ENCODE peak calls at places on chromosomes 4 and X, in ten cellular contexts. B is foreskin melanocyte; X is tibial nerve; T is lower leg skin; Q is NCI-H510A treated with DMSO at 0.1 percent for 48 hours; V is fibroblast of gingiva; F is GOT3; S is GM04504; R is CD4-positive, alpha-beta T cell; I is NCI-H1092. Z is an unnamed sample.

GRCh38 chr4:26724522-26724921 is 136.1 kb upstream of the STIM2 start:
- DNase-seq in R (no peak), V (no peak), Q (no peak), X (no peak), F (no peak), I (no peak), S (no peak), B (no peak), T (no peak), Z (no peak)

GRCh38 chr4:19309365-19309764 is 942.3 kb upstream of the SLIT2 start:
- DNase-seq in F (no peak), S (peak; percentile 50), X (no peak), R (no peak), I (no peak), T (no peak), Q (no peak), B (peak; percentile 11), V (peak; percentile 62), Z (peak; percentile 67)

GRCh38 chr4:111399523-111400135 is 745.6 kb upstream of the FAM241A start:
- DNase-seq in R (no peak), B (no peak), X (no peak), V (peak; percentile 3), Q (peak; percentile 1), I (no peak), F (no peak), S (no peak), T (peak; percentile 50), Z (peak; percentile 51)

GRCh38 chrX:133254666-133255065 is 36.5 kb upstream of the TFDP3 start:
- DNase-seq in S (no peak), X (no peak), T (no peak), R (no peak), Q (no peak), V (no peak), F (no peak), B (no peak), I (no peak), Z (peak; percentile 58)

GRCh38 chr4:25856756-25857155 is 6.0 kb downstream of the SEL1L3 start:
- DNase-seq in V (peak; percentile 46), I (no peak), F (no peak), R (no peak), X (no peak), Q (no peak), T (no peak), S (no peak), B (peak; percentile 44), Z (peak; percentile 45)

GRCh38 chrX:68841251-68842049 is 12.6 kb downstream of the EFNB1 start:
- DNase-seq in I (peak; percentile 39), F (no peak), R (no peak), X (no peak), T (no peak), B (no peak), S (no peak), Q (no peak), V (no peak), Z (no peak)

GRCh38 chr4:108114503-108114902 is 54.2 kb downstream of the LEF1 start:
- DNase-seq in V (no peak), X (no peak), Q (peak; percentile 67), R (no peak), T (no peak), I (no peak), F (no peak), B (no peak), S (no peak), Z (no peak)

GRCh38 chr4:86855572-86855971 is 6.4 kb upstream of the SLC10A6 start:
- DNase-seq in T (no peak), I (no peak), X (no peak), S (peak; percentile 62), Q (peak; percentile 62), B (peak; percentile 71), R (no peak), V (no peak), F (no peak), Z (peak; percentile 83)

GRCh38 chrX:15073313-15073712 is 196.6 kb downstream of the ASB9 start:
- DNase-seq in V (no peak), X (no peak), B (no peak), S (no peak), R (no peak), Q (no peak), F (no peak), I (no peak), T (no peak), Z (no peak)

GRCh38 chrX:69362889-69363288 is 141.2 kb upstream of the NALF2 start:
- DNase-seq in X (peak; percentile 17), I (no peak), T (no peak), S (peak; percentile 73), V (peak; percentile 40), B (no peak), R (no peak), Q (no peak), F (no peak), Z (peak; percentile 83)

GRCh38 chr4:99202536-99202935 is 16.5 kb downstream of the ADH6 start:
- DNase-seq in R (no peak), F (no peak), B (no peak), I (no peak), Q (no peak), T (no peak), X (peak; percentile 68), V (peak; percentile 92), S (no peak), Z (peak; percentile 52)

GRCh38 chr4:33061727-33062126 is 2341.6 kb downstream of the PCDH7 start:
- DNase-seq in R (no peak), S (no peak), B (no peak), T (no peak), X (no peak), I (no peak), Q (no peak), V (no peak), F (no peak), Z (no peak)

GRCh38 chr4:148926861-148927260 is 484.6 kb upstream of the NR3C2 start:
- DNase-seq in R (no peak), F (no peak), Q (peak; percentile 7), B (no peak), V (no peak), X (no peak), T (no peak), I (no peak), S (no peak), Z (peak; percentile 7)

GRCh38 chrX:22950278-22951266 is 49.2 kb upstream of the DDX53 start:
- DNase-seq in T (no peak), V (peak; percentile 79), I (no peak), X (no peak), Q (no peak), B (peak; percentile 56), S (peak; percentile 50), F (no peak), R (no peak), Z (peak; percentile 90)

GRCh38 chrX:48945517-48946348 is 11.7 kb downstream of the OTUD5 start:
- DNase-seq in X (no peak), Q (peak; percentile 3), I (peak; percentile 0), V (peak; percentile 30), B (peak; percentile 16), T (no peak), R (peak; percentile 54), F (no peak), S (no peak), Z (peak; percentile 68)

GRCh38 chrX:41240504-41240903 is 93.5 kb upstream of the DDX3X start:
- DNase-seq in Q (no peak), I (no peak), B (no peak), T (no peak), R (no peak), X (no peak), V (no peak), F (no peak), S (no peak), Z (no peak)

GRCh38 chr4:53991821-53992220 is 72.6 kb downstream of the CHIC2 start:
- DNase-seq in S (no peak), B (no peak), R (no peak), I (no peak), V (no peak), X (no peak), Q (no peak), T (no peak), F (no peak), Z (no peak)

GRCh38 chr4:4270529-4270928 is 19.4 kb downstream of the LYAR start:
- DNase-seq in S (no peak), V (no peak), F (no peak), T (no peak), I (no peak), X (no peak), R (no peak), B (no peak), Q (no peak), Z (peak; percentile 18)

GRCh38 chr4:6546681-6547447 is 28.1 kb upstream of the MAN2B2 start:
- DNase-seq in Q (peak; percentile 21), V (peak; percentile 59), R (peak; percentile 12), T (no peak), S (peak; percentile 32), I (peak; percentile 26), B (peak; percentile 27), X (no peak), F (no peak), Z (peak; percentile 80)

GRCh38 chrX:24493740-24494543 is 28.9 kb downstream of the PDK3 start:
- DNase-seq in B (no peak), T (no peak), I (no peak), X (no peak), V (no peak), Q (peak; percentile 33), S (no peak), F (no peak), R (no peak), Z (no peak)

GRCh38 chrX:16917120-16917519 is 29.3 kb upstream of the REPS2 start:
- DNase-seq in V (no peak), F (no peak), X (no peak), T (no peak), B (no peak), R (no peak), Q (no peak), I (no peak), S (no peak), Z (no peak)

GRCh38 chrX:17024896-17025295 is 78.4 kb downstream of the REPS2 start:
- DNase-seq in V (no peak), R (no peak), F (no peak), T (no peak), I (no peak), Q (peak; percentile 63), S (no peak), X (no peak), B (no peak), Z (no peak)

GRCh38 chr4:140579278-140579677 is 10.5 kb upstream of the UCP1 start:
- DNase-seq in T (no peak), S (no peak), B (no peak), R (no peak), I (no peak), F (no peak), V (no peak), X (no peak), Q (peak; percentile 19), Z (no peak)

GRCh38 chr4:123984881-123985280 is 588.3 kb downstream of the SPRY1 start:
- DNase-seq in F (no peak), I (no peak), S (no peak), B (no peak), X (no peak), T (no peak), V (no peak), R (no peak), Q (no peak), Z (no peak)

GRCh38 chrX:130893356-130894085 is 9.5 kb downstream of the ENOX2 start:
- DNase-seq in B (peak; percentile 45), R (no peak), X (no peak), Q (no peak), F (no peak), S (no peak), I (no peak), T (no peak), V (peak; percentile 11), Z (no peak)

GRCh38 chr4:36758312-36758690 is 476.9 kb downstream of the DTHD1 start:
- DNase-seq in T (no peak), V (no peak), F (no peak), R (no peak), B (no peak), S (no peak), Q (no peak), X (no peak), I (no peak), Z (no peak)